ENCODE peak calls at places on chromosome 7, in five cellular contexts. N, R, K, C and W are unnamed samples.
A peak's percentile ranks its signal among the peaks of the same experiment; 100 is the strongest.

GRCh38 chr7:155834486-155835048 is 22.3 kb upstream of the SHH start:
- DNase-seq in N (no peak), R (no peak), K (no peak), C (no peak), W (no peak)

GRCh38 chr7:138089080-138089901 is 13.0 kb downstream of the AKR1D1 start:
- DNase-seq in N (no peak), R (no peak), K (no peak), C (no peak), W (no peak)

GRCh38 chr7:132251327-132251659 is 325.0 kb downstream of the PLXNA4 start:
- DNase-seq in N (no peak), R (peak; percentile 19), K (no peak), C (no peak), W (no peak)

GRCh38 chr7:115844857-115845256 is 185.7 kb downstream of the TFEC start:
- DNase-seq in N (no peak), R (no peak), K (no peak), C (peak; percentile 75), W (no peak)

GRCh38 chr7:84021292-84021898 is 173.2 kb downstream of the SEMA3A start:
- DNase-seq in N (no peak), R (no peak), K (no peak), C (peak; percentile 42), W (no peak)

GRCh38 chr7:93799750-93800357 is 90.7 kb downstream of the TFPI2 start:
- DNase-seq in N (no peak), R (no peak), K (no peak), C (peak; percentile 36), W (no peak)

GRCh38 chr7:149753370-149754233 is 19.8 kb downstream of the ZNF467 start:
- DNase-seq in N (no peak), R (no peak), K (peak; percentile 36), C (peak; percentile 64), W (no peak)

GRCh38 chr7:52747817-52748216 is 287.6 kb upstream of the POM121L12 start:
- DNase-seq in N (no peak), R (no peak), K (no peak), C (no peak), W (no peak)

GRCh38 chr7:101948650-101949049 is 131.2 kb downstream of the CUX1 start:
- DNase-seq in N (no peak), R (no peak), K (no peak), C (no peak), W (no peak)

GRCh38 chr7:88450874-88451273 is 144.2 kb upstream of the STEAP4 start:
- DNase-seq in N (no peak), R (no peak), K (no peak), C (no peak), W (no peak)

GRCh38 chr7:7978860-7979259 is 10.3 kb downstream of the GLCCI1 start:
- DNase-seq in N (no peak), R (no peak), K (no peak), C (no peak), W (no peak)

GRCh38 chr7:112946350-112946749 is 140.3 kb downstream of the GPR85 start:
- DNase-seq in N (no peak), R (no peak), K (no peak), C (no peak), W (no peak)

GRCh38 chr7:106770191-106770590 is 94.9 kb upstream of the PIK3CG start:
- DNase-seq in N (peak; percentile 63), R (no peak), K (peak; percentile 35), C (peak; percentile 76), W (no peak)

GRCh38 chr7:78777844-78778243 is 675.6 kb downstream of the MAGI2 start:
- DNase-seq in N (no peak), R (no peak), K (no peak), C (peak; percentile 59), W (no peak)

GRCh38 chr7:155764432-155764798 is 47.8 kb downstream of the SHH start:
- DNase-seq in N (no peak), R (no peak), K (no peak), C (no peak), W (no peak)

GRCh38 chr7:130270947-130271790 is 4.5 kb downstream of the CPA2 start:
- DNase-seq in N (no peak), R (no peak), K (no peak), C (no peak), W (no peak)

GRCh38 chr7:97104719-97105129 is 12.8 kb upstream of the SDHAF3 start:
- DNase-seq in N (peak; percentile 28), R (peak; percentile 86), K (peak; percentile 59), C (peak; percentile 84), W (no peak)

GRCh38 chr7:5636446-5636835 is 145.0 kb downstream of the RNF216 start:
- DNase-seq in N (no peak), R (no peak), K (no peak), C (no peak), W (no peak)

GRCh38 chr7:48337012-48337621 is 165.9 kb downstream of the ABCA13 start:
- DNase-seq in N (no peak), R (peak; percentile 30), K (no peak), C (peak; percentile 1), W (no peak)

GRCh38 chr7:105799677-105800076 is 76.7 kb downstream of the ATXN7L1 start:
- DNase-seq in N (no peak), R (no peak), K (no peak), C (peak; percentile 40), W (no peak)

GRCh38 chr7:134209322-134210015 is 82.3 kb downstream of the LRGUK start:
- DNase-seq in N (no peak), R (no peak), K (no peak), C (no peak), W (no peak)

GRCh38 chr7:66617295-66617694 is 11.4 kb upstream of the KCTD7 start:
- DNase-seq in N (no peak), R (no peak), K (no peak), C (peak; percentile 19), W (no peak)

GRCh38 chr7:101169110-101169837 is 3.9 kb upstream of the VGF start:
- DNase-seq in N (no peak), R (no peak), K (no peak), C (peak; percentile 21), W (no peak)

GRCh38 chr7:30901856-30902255 is 9.8 kb upstream of the AQP1 start:
- DNase-seq in N (no peak), R (no peak), K (no peak), C (no peak), W (no peak)

GRCh38 chr7:30925117-30925516 is 13.5 kb downstream of the AQP1 start:
- DNase-seq in N (no peak), R (no peak), K (no peak), C (no peak), W (peak; percentile 42)

GRCh38 chr7:104723001-104723400 is 291.0 kb upstream of the KMT2E start:
- DNase-seq in N (no peak), R (no peak), K (no peak), C (no peak), W (no peak)

GRCh38 chr7:138907438-138907837 is 73.8 kb downstream of the KIAA1549 start:
- DNase-seq in N (no peak), R (no peak), K (no peak), C (no peak), W (no peak)

GRCh38 chr7:2425749-2426148 is 22.3 kb downstream of the CHST12 start:
- DNase-seq in N (no peak), R (no peak), K (no peak), C (no peak), W (no peak)

GRCh38 chr7:127366680-127367079 is 25.8 kb downstream of the ZNF800 start:
- DNase-seq in N (no peak), R (no peak), K (no peak), C (no peak), W (no peak)

GRCh38 chr7:38057829-38058228 is 120.2 kb upstream of the STARD3NL start:
- DNase-seq in N (no peak), R (no peak), K (no peak), C (no peak), W (no peak)

GRCh38 chr7:121832347-121832746 is 40.6 kb upstream of the PTPRZ1 start:
- DNase-seq in N (no peak), R (no peak), K (no peak), C (no peak), W (no peak)

GRCh38 chr7:5423272-5423843 is at the start of gene TNRC18:
- DNase-seq in N (no peak), R (peak; percentile 19), K (no peak), C (no peak), W (no peak)

GRCh38 chr7:32893722-32894121 is 2.2 kb upstream of the KBTBD2 start:
- DNase-seq in N (no peak), R (no peak), K (no peak), C (no peak), W (no peak)

GRCh38 chr7:115672024-115672423 is 358.5 kb downstream of the TFEC start:
- DNase-seq in N (no peak), R (no peak), K (no peak), C (peak; percentile 53), W (no peak)

GRCh38 chr7:79090543-79090942 is 362.9 kb downstream of the MAGI2 start:
- DNase-seq in N (no peak), R (no peak), K (no peak), C (no peak), W (no peak)

GRCh38 chr7:13282377-13282980 is 595.0 kb downstream of the ARL4A start:
- DNase-seq in N (no peak), R (no peak), K (peak; percentile 35), C (peak; percentile 68), W (no peak)

GRCh38 chr7:13278020-13278419 is 590.6 kb downstream of the ARL4A start:
- DNase-seq in N (no peak), R (no peak), K (no peak), C (no peak), W (no peak)

GRCh38 chr7:13279854-13280435 is 592.5 kb downstream of the ARL4A start:
- DNase-seq in N (no peak), R (no peak), K (peak; percentile 15), C (peak; percentile 44), W (no peak)

GRCh38 chr7:13276977-13277376 is 589.5 kb downstream of the ARL4A start:
- DNase-seq in N (no peak), R (no peak), K (peak; percentile 6), C (peak; percentile 29), W (no peak)
- TF ChIP-seq CTCF in N (peak; percentile 28), R (no peak), K (peak; percentile 30), C (peak; percentile 16), W (peak; percentile 82)

DNA sequence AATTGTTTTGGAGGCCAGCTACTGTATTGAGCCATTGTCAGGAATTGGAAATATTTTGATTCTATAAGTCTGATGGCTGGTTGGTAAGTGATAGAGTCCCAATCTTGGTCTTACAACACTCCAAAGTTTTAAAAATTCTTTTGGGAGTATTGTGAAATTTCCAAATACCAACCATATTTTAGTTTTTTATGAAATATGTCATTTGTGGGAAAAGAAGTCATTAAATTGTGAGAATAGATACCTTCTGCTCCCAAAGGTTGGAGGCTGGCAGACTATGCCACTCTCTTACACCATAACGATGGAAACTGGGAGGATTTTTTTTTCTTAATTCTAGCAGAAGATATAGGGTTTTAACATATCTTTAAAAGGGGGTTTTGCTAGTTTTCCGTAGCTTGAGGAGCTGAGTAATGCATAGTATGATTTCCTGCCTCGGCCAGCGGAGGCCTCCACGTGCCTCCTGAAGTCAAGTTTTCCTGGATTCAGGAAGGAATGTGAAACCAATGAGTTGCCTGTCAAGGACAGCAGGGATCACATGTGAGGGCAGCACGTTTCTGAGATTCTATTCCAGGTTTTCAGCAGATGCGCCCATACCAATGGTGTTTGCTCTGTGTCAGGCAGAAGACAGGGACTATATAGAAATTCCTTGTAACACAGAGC is 92.2 kb upstream of the LAMB4 start:
- DNase-seq in N (no peak), R (no peak), K (no peak), C (peak; percentile 80), W (no peak)
- TF ChIP-seq CTCF in N (no peak), R (no peak), K (no peak), C (no peak), W (peak; percentile 60)

GRCh38 chr7:27211694-27212316 is 11.9 kb upstream of the HOXA13 start:
- DNase-seq in N (no peak), R (no peak), K (no peak), C (no peak), W (no peak)
- TF ChIP-seq CTCF in N (no peak), R (no peak), K (no peak), C (no peak), W (no peak)

GRCh38 chr7:74174606-74175082 is 488 bp downstream of the EIF4H start:
- DNase-seq in N (no peak), R (peak; percentile 16), K (no peak), C (peak; percentile 51), W (no peak)
- TF ChIP-seq CTCF in N (no peak), R (no peak), K (no peak), C (no peak), W (peak; percentile 41)